ENCODE peak calls at places on chromosomes 13 and 19, in ten cellular contexts. W is NB4, I is fibroblast of mammary gland, J is mucosa of descending colon, A is fibroblast of the aortic adventitia, G is uterus, P is foreskin fibroblast, L is cardiac muscle cell, U is BJ, Q is tibial artery. D is an unnamed sample.

GRCh38 chr19:35777411-35777841 is 2.1 kb downstream of the ARHGAP33 start:
- DNase-seq in W (no peak), I (no peak), J (no peak), A (no peak), G (no peak), P (no peak), L (no peak), U (no peak), Q (no peak), D (no peak)

GRCh38 chr13:79307866-79308298 is 98.2 kb downstream of the RBM26 start:
- DNase-seq in W (no peak), I (peak), J (no peak), A (peak), G (no peak), P (peak), L (peak), U (no peak), Q (no peak), D (peak)

GRCh38 chr19:17500447-17501198 is 10.8 kb upstream of the PGLS start:
- DNase-seq in W (no peak), I (no peak), J (no peak), A (no peak), G (no peak), P (no peak), L (no peak), U (no peak), Q (no peak), D (no peak)

GRCh38 chr19:46147791-46148288 is at the start of gene IGFL2:
- DNase-seq in W (no peak), I (peak), J (no peak), A (peak), G (no peak), P (no peak), L (peak), U (no peak), Q (no peak), D (peak)

GRCh38 chr19:18298601-18299000 is 17.2 kb upstream of the JUND start:
- DNase-seq in W (no peak), I (no peak), J (no peak), A (no peak), G (no peak), P (no peak), L (no peak), U (no peak), Q (no peak), D (no peak)

GRCh38 chr19:6210721-6211600 is 68.8 kb downstream of the MLLT1 start:
- DNase-seq in W (no peak), I (no peak), J (no peak), A (no peak), G (no peak), P (no peak), L (no peak), U (no peak), Q (no peak), D (no peak)

GRCh38 chr19:16789238-16789637 is 40.0 kb upstream of the SIN3B start:
- DNase-seq in W (no peak), I (no peak), J (no peak), A (no peak), G (no peak), P (no peak), L (no peak), U (no peak), Q (no peak), D (no peak)

GRCh38 chr13:44493213-44493812 is 82.8 kb downstream of the TSC22D1 start:
- DNase-seq in W (no peak), I (no peak), J (no peak), A (no peak), G (no peak), P (no peak), L (no peak), U (no peak), Q (no peak), D (no peak)

GRCh38 chr19:6611441-6611852 is 20.5 kb upstream of the CD70 start:
- DNase-seq in W (no peak), I (no peak), J (no peak), A (no peak), G (no peak), P (no peak), L (peak), U (no peak), Q (no peak), D (no peak)

GRCh38 chr19:19490247-19490968 is 24.9 kb downstream of the TSSK6 start:
- DNase-seq in W (peak), I (peak), J (peak), A (peak), G (peak), P (peak), L (peak), U (peak), Q (peak), D (peak)

GRCh38 chr13:45231722-45232121 is 30.9 kb upstream of the KCTD4 start:
- DNase-seq in W (no peak), I (peak), J (no peak), A (peak), G (no peak), P (no peak), L (peak), U (no peak), Q (no peak), D (peak)

GRCh38 chr13:42991892-42992584 is at the start of gene EPSTI1:
- DNase-seq in W (peak), I (peak), J (peak), A (peak), G (peak), P (peak), L (peak), U (no peak), Q (peak), D (peak)

GRCh38 chr19:5193192-5193591 is 147.4 kb downstream of the PTPRS start:
- DNase-seq in W (no peak), I (no peak), J (no peak), A (no peak), G (no peak), P (no peak), L (no peak), U (no peak), Q (no peak), D (no peak)

GRCh38 chr19:29502581-29502850 is 23.3 kb upstream of the VSTM2B start:
- DNase-seq in W (no peak), I (no peak), J (no peak), A (no peak), G (no peak), P (no peak), L (no peak), U (no peak), Q (no peak), D (no peak)

GRCh38 chr13:107518292-107518691 is 697.0 kb downstream of the LIG4 start:
- DNase-seq in W (peak), I (peak), J (no peak), A (peak), G (no peak), P (no peak), L (peak), U (no peak), Q (no peak), D (peak)

GRCh38 chr13:113874579-113875428 is 10.9 kb upstream of the GAS6 start:
- DNase-seq in W (no peak), I (no peak), J (no peak), A (no peak), G (no peak), P (no peak), L (no peak), U (no peak), Q (peak), D (no peak)

GRCh38 chr19:49808762-49809154 is 4.3 kb downstream of the FUZ start:
- DNase-seq in W (peak), I (peak), J (peak), A (peak), G (peak), P (peak), L (peak), U (no peak), Q (peak), D (peak)

GRCh38 chr13:37443538-37443937 is 155.0 kb downstream of the POSTN start:
- DNase-seq in W (no peak), I (peak), J (no peak), A (peak), G (no peak), P (peak), L (peak), U (peak), Q (no peak), D (peak)

GRCh38 chr19:14404322-14404721 is 14.8 kb downstream of the DDX39A start:
- DNase-seq in W (no peak), I (no peak), J (no peak), A (no peak), G (no peak), P (no peak), L (no peak), U (no peak), Q (no peak), D (no peak)

GRCh38 chr13:45516757-45517156 is 52.0 kb downstream of the COG3 start:
- DNase-seq in W (no peak), I (no peak), J (no peak), A (no peak), G (no peak), P (no peak), L (no peak), U (no peak), Q (no peak), D (no peak)

GRCh38 chr19:31534786-31535185 is 185.6 kb upstream of the TSHZ3 start:
- DNase-seq in W (no peak), I (no peak), J (no peak), A (no peak), G (no peak), P (no peak), L (no peak), U (no peak), Q (no peak), D (no peak)

GRCh38 chr19:18763674-18764590 is 27.2 kb downstream of the COMP start:
- DNase-seq in W (no peak), I (peak), J (no peak), A (peak), G (no peak), P (peak), L (peak), U (peak), Q (no peak), D (no peak)

GRCh38 chr13:113231306-113232207 is 22.1 kb downstream of the CUL4A start:
- DNase-seq in W (no peak), I (no peak), J (no peak), A (no peak), G (no peak), P (no peak), L (no peak), U (no peak), Q (no peak), D (no peak)

GRCh38 chr19:6062961-6063575 is 47.2 kb downstream of the RFX2 start:
- DNase-seq in W (no peak), I (no peak), J (no peak), A (no peak), G (no peak), P (no peak), L (no peak), U (no peak), Q (peak), D (no peak)

GRCh38 chr13:106083620-106084350 is 451.7 kb downstream of the EFNB2 start:
- DNase-seq in W (peak), I (peak), J (peak), A (peak), G (no peak), P (peak), L (peak), U (no peak), Q (no peak), D (peak)

GRCh38 chr13:112486386-112487126 is 101.4 kb downstream of the TUBGCP3 start:
- DNase-seq in W (no peak), I (peak), J (no peak), A (no peak), G (no peak), P (peak), L (no peak), U (no peak), Q (no peak), D (no peak)

GRCh38 chr13:91032104-91032503 is 315.4 kb upstream of the MIR17HG start:
- DNase-seq in W (no peak), I (no peak), J (no peak), A (no peak), G (no peak), P (no peak), L (no peak), U (no peak), Q (no peak), D (no peak)

GRCh38 chr19:41785653-41786052 is 10.7 kb upstream of the CEACAM3 start:
- DNase-seq in W (peak), I (peak), J (peak), A (peak), G (no peak), P (peak), L (peak), U (no peak), Q (no peak), D (peak)

GRCh38 chr13:106110241-106110855 is 425.1 kb downstream of the EFNB2 start:
- DNase-seq in W (no peak), I (no peak), J (no peak), A (no peak), G (no peak), P (no peak), L (no peak), U (no peak), Q (no peak), D (no peak)

GRCh38 chr13:42981317-42981716 is 10.7 kb downstream of the EPSTI1 start:
- DNase-seq in W (no peak), I (peak), J (no peak), A (peak), G (no peak), P (peak), L (peak), U (no peak), Q (no peak), D (peak)

DNA sequence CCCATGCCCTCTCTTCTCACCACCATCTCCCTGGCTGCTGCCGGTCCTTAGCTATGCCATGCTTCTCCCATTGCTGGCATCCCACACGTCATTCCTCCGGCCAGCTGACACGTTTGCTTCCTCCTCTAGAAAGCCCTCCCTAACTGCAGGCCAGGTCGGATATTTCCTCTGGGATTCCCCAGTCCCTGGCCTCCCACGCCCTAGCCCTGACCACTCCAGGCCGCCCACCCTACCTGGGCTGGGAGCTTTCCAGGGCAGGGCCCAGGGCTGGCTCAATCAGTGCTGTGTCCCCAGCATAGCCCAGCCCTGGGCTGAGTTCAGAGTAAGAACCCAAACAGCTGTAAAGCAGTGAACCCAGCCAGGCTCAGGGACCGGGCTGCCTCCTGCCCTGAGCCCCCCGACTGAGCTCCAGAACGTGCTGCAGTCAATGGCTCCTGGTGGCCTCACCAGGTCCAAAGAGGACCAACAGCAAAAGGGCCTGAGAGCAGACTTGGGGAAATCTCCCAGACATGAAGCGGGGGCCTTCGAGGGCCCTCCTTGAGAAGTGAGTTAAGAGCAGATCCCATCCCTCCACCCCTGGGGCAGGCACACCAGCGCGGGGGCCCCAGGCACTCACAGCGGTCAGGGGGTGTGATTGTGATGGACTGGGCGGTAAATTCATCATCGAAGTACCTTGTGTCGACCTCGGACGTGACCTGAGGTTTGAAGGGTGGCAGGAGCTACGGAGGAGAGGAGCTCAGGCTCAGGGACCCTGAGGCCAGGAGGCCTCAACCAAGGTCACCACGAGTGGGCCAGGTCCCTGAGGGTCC is 8.1 kb upstream of the CCNP start:
- DNase-seq in W (no peak), I (no peak), J (no peak), A (no peak), G (no peak), P (no peak), L (no peak), U (no peak), Q (no peak), D (no peak)
- H3K4me3 ChIP-seq in W (no peak), I (no peak), J (no peak), A (no peak), G (no peak), P (no peak), L (no peak), U (no peak), Q (no peak), D (no peak)

GRCh38 chr19:45076851-45077730 is 813 bp upstream of the ZNF296 start:
- DNase-seq in W (no peak), I (no peak), J (peak), A (no peak), G (no peak), P (no peak), L (no peak), U (no peak), Q (no peak), D (no peak)

GRCh38 chr19:45078390-45079062 is 534 bp upstream of the GEMIN7 start:
- DNase-seq in W (no peak), I (no peak), J (no peak), A (no peak), G (no peak), P (no peak), L (no peak), U (no peak), Q (no peak), D (no peak)

GRCh38 chr19:45079911-45080469 is 930 bp downstream of the GEMIN7 start:
- DNase-seq in W (no peak), I (no peak), J (peak), A (no peak), G (no peak), P (no peak), L (no peak), U (no peak), Q (no peak), D (no peak)

GRCh38 chr19:45082170-45082569 is 3.1 kb downstream of the GEMIN7 start:
- DNase-seq in W (no peak), I (no peak), J (no peak), A (no peak), G (no peak), P (no peak), L (no peak), U (no peak), Q (no peak), D (no peak)

DNA sequence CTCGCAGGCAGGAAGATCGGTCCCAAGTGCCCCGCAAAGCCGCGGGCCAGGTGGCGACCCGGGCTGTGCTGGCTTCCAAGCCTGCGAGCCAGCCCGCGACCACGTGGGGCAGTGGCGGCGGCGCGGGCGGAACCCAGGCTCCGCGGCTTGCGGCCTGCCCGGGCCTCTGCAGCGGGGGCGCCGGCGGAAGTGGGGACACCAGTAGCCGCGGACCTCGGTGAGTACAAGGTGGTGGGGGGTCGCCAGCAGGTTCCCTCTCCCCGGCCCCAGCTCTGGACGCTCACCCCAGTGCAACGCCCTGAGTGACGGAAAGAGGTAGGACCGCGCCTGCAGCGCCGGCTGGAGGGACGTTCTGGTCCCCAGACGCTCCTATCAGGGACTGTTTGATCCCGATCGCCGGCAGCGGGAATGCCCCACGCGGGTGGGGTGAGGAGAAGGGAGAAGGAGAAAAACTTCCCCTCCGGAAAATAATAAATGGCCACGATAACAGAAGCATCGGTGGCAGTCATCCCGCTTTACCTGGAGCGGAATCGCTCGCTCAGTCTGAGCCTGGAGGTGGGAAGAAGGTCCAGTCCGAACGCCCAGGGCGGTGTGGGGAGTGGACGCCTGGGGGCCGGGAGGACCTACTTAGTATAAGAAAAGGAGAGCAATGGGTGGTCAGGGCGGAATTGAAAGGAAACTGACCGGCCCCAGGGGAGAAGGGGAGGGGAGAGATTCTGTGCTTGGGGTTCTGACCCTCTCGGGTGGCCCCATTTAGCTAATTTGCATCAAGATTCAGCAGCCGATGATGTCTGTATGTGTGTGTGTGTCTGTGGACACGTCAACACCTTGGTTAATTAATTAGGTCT is at the start of gene GEMIN7:
- DNase-seq in W (peak), I (peak), J (peak), A (peak), G (peak), P (peak), L (peak), U (no peak), Q (peak), D (peak)
- TF ChIP-seq CTCF in W (no peak), I (no peak), J (no peak), A (no peak), G (no peak), P (no peak), L (no peak), U (no peak), Q (peak), D (no peak)

GRCh38 chr19:47156861-47157454 is 26.3 kb downstream of the SAE1 start:
- DNase-seq in W (peak), I (no peak), J (peak), A (no peak), G (no peak), P (peak), L (peak), U (no peak), Q (no peak), D (no peak)
- H3K4me3 ChIP-seq in W (no peak), I (no peak), J (no peak), A (no peak), G (no peak), P (no peak), L (no peak), U (no peak), Q (no peak), D (no peak)

GRCh38 chr13:23563085-23563484 is 7.1 kb upstream of the TNFRSF19 start:
- DNase-seq in W (no peak), I (no peak), J (no peak), A (no peak), G (no peak), P (no peak), L (no peak), U (no peak), Q (no peak), D (no peak)

GRCh38 chr13:23570099-23570926 is at the start of gene TNFRSF19:
- DNase-seq in W (no peak), I (peak), J (no peak), A (peak), G (peak), P (peak), L (peak), U (peak), Q (no peak), D (peak)

GRCh38 chr13:23572836-23573235 is 2.6 kb downstream of the TNFRSF19 start:
- DNase-seq in W (no peak), I (no peak), J (no peak), A (no peak), G (no peak), P (no peak), L (no peak), U (no peak), Q (no peak), D (no peak)

GRCh38 chr13:23570931-23571330 is 719 bp downstream of the TNFRSF19 start:
- DNase-seq in W (no peak), I (peak), J (no peak), A (no peak), G (no peak), P (no peak), L (peak), U (no peak), Q (no peak), D (peak)

GRCh38 chr13:23567792-23568480 is 2.3 kb upstream of the TNFRSF19 start:
- DNase-seq in W (no peak), I (no peak), J (no peak), A (no peak), G (no peak), P (no peak), L (peak), U (no peak), Q (no peak), D (no peak)
- TF ChIP-seq CTCF in W (no peak), I (no peak), J (no peak), A (no peak), G (no peak), P (peak), L (no peak), U (no peak), Q (no peak), D (no peak)

GRCh38 chr19:55544014-55544413 is 1.3 kb downstream of the SBK3 start:
- DNase-seq in W (no peak), I (no peak), J (no peak), A (no peak), G (no peak), P (no peak), L (no peak), U (no peak), Q (no peak), D (no peak)

GRCh38 chr19:55546822-55547614 is 1.7 kb upstream of the SBK3 start:
- DNase-seq in W (no peak), I (peak), J (peak), A (peak), G (peak), P (peak), L (peak), U (peak), Q (peak), D (peak)

GRCh38 chr19:55544776-55545439 is 435 bp downstream of the SBK3 start:
- DNase-seq in W (no peak), I (no peak), J (no peak), A (no peak), G (no peak), P (no peak), L (no peak), U (no peak), Q (no peak), D (no peak)

GRCh38 chr19:55545913-55546495 is 661 bp upstream of the SBK3 start:
- DNase-seq in W (no peak), I (no peak), J (no peak), A (no peak), G (no peak), P (no peak), L (no peak), U (no peak), Q (no peak), D (no peak)

GRCh38 chr19:55545443-55545842 is at the start of gene SBK3:
- DNase-seq in W (no peak), I (no peak), J (no peak), A (no peak), G (no peak), P (no peak), L (no peak), U (no peak), Q (no peak), D (no peak)
- H3K4me3 ChIP-seq in W (no peak), I (no peak), J (no peak), A (no peak), G (no peak), P (no peak), L (no peak), U (no peak), Q (no peak), D (no peak)

GRCh38 chr19:53906211-53907192 is 2.6 kb upstream of the CACNG7 start:
- DNase-seq in W (peak), I (peak), J (peak), A (peak), G (no peak), P (no peak), L (peak), U (no peak), Q (no peak), D (peak)
- TF ChIP-seq CTCF in W (peak), I (peak), J (peak), A (peak), G (peak), P (peak), L (peak), U (peak), Q (peak), D (peak)